ENCODE peak calls at places on chromosomes 5 and 9, in six cellular contexts. F is stimulated activated CD4-positive, alpha-beta T cell treated with anti-CD3 and anti-CD28 coated beads, Interleukin-4, amount 100 ng/mL, for 1 hour; P is fibroblast of villous mesenchyme; U is SJSA1; A is dermis microvascular lymphatic vessel endothelial cell; N is omental fat pad. M is an unnamed sample.

GRCh38 chr9:70422371-70423043 is 8.1 kb upstream of the KLF9 start:
- DNase-seq in F (no peak), P (no peak), U (no peak), A (no peak), N (no peak), M (no peak)

GRCh38 chr5:124860271-124860670 is 113.8 kb upstream of the ZNF608 start:
- DNase-seq in F (no peak), P (no peak), U (no peak), A (no peak), N (no peak), M (no peak)

GRCh38 chr9:755454-756381 is 85.8 kb upstream of the DMRT1 start:
- DNase-seq in F (no peak), P (peak), U (peak), A (peak), N (no peak), M (peak)

GRCh38 chr9:69389437-69389995 is 64.5 kb downstream of the ENTREP1 start:
- DNase-seq in F (no peak), P (no peak), U (no peak), A (no peak), N (no peak), M (no peak)

GRCh38 chr9:21398955-21399489 is 9.9 kb upstream of the IFNA8 start:
- DNase-seq in F (no peak), P (no peak), U (no peak), A (no peak), N (no peak), M (no peak)

GRCh38 chr9:88969646-88970373 is 21.5 kb upstream of the S1PR3 start:
- DNase-seq in F (no peak), P (no peak), U (no peak), A (no peak), N (no peak), M (no peak)

GRCh38 chr5:103254921-103255320 is 3.6 kb upstream of the MACIR start:
- DNase-seq in F (no peak), P (no peak), U (no peak), A (no peak), N (no peak), M (no peak)

GRCh38 chr9:37104183-37104889 is 16.0 kb upstream of the ZCCHC7 start:
- DNase-seq in F (peak), P (peak), U (no peak), A (no peak), N (no peak), M (no peak)

GRCh38 chr5:94893404-94894145 is 275.1 kb downstream of the SLF1 start:
- DNase-seq in F (no peak), P (peak), U (no peak), A (no peak), N (no peak), M (no peak)

GRCh38 chr9:134518004-134518606 is 123.5 kb upstream of the COL5A1 start:
- DNase-seq in F (no peak), P (no peak), U (peak), A (no peak), N (no peak), M (peak)

GRCh38 chr5:7991125-7991821 is 122.3 kb downstream of the MTRR start:
- DNase-seq in F (no peak), P (no peak), U (no peak), A (no peak), N (no peak), M (no peak)

GRCh38 chr9:129237195-129237611 is 59.1 kb upstream of the IER5L start:
- DNase-seq in F (peak), P (peak), U (no peak), A (peak), N (no peak), M (no peak)

GRCh38 chr5:174306345-174307030 is 261.0 kb downstream of the NSG2 start:
- DNase-seq in F (no peak), P (no peak), U (no peak), A (no peak), N (no peak), M (no peak)

GRCh38 chr9:131609116-131609830 is 64.0 kb downstream of the PRRT1B start:
- DNase-seq in F (no peak), P (peak), U (no peak), A (peak), N (no peak), M (no peak)

GRCh38 chr9:96014078-96014477 is 138.6 kb downstream of the ERCC6L2 start:
- DNase-seq in F (peak), P (no peak), U (no peak), A (peak), N (no peak), M (no peak)

GRCh38 chr5:40914835-40915234 is 5.5 kb downstream of the C7 start:
- DNase-seq in F (no peak), P (peak), U (no peak), A (no peak), N (no peak), M (no peak)

GRCh38 chr9:28093141-28093540 is 519.9 kb upstream of the C9orf72 start:
- DNase-seq in F (no peak), P (no peak), U (no peak), A (no peak), N (no peak), M (no peak)

GRCh38 chr9:91799113-91799735 is 150.8 kb downstream of the ROR2 start:
- DNase-seq in F (no peak), P (no peak), U (no peak), A (no peak), N (no peak), M (no peak)

GRCh38 chr5:52956014-52956413 is 33.1 kb upstream of the ITGA2 start:
- DNase-seq in F (no peak), P (no peak), U (no peak), A (no peak), N (no peak), M (no peak)

GRCh38 chr5:107919969-107920368 is 249.2 kb upstream of the EFNA5 start:
- DNase-seq in F (no peak), P (no peak), U (no peak), A (no peak), N (no peak), M (no peak)

GRCh38 chr5:159759791-159760300 is 156.4 kb upstream of the ADRA1B start:
- DNase-seq in F (no peak), P (no peak), U (no peak), A (no peak), N (no peak), M (no peak)

GRCh38 chr9:34590376-34591090 is 1.0 kb upstream of the CNTFR start:
- DNase-seq in F (peak), P (no peak), U (no peak), A (no peak), N (no peak), M (peak)

GRCh38 chr5:141172381-141173204 is at the start of gene PCDHB7:
- DNase-seq in F (peak), P (peak), U (no peak), A (peak), N (no peak), M (no peak)

GRCh38 chr9:88266416-88266815 is 121.8 kb upstream of the SPIN1 start:
- DNase-seq in F (no peak), P (peak), U (no peak), A (no peak), N (no peak), M (no peak)

GRCh38 chr5:115377468-115378217 is 81.2 kb upstream of the CCDC112 start:
- DNase-seq in F (no peak), P (peak), U (no peak), A (peak), N (no peak), M (no peak)

GRCh38 chr9:134830126-134830525 is 50.5 kb upstream of the FCN2 start:
- DNase-seq in F (no peak), P (no peak), U (no peak), A (no peak), N (no peak), M (no peak)